ENCODE peak calls at places on chromosomes 3 and 15, in eight cellular contexts. D is HCT116, A is transverse colon, N is thyroid gland, L is testis, G is esophagus muscularis mucosa, F is prostate gland, E is psoas muscle. K is an unnamed sample.

GRCh38 chr15:71485094-71485693 is 325.2 kb upstream of the NR2E3 start:
- DNase-seq in N (no peak), E (no peak), F (no peak), D (no peak), G (no peak), A (no peak), L (no peak), K (no peak)

GRCh38 chr15:28017423-28017924 is 81.6 kb downstream of the OCA2 start:
- DNase-seq in N (no peak), D (no peak), G (peak; percentile 75), L (no peak), F (no peak), A (no peak), E (no peak), K (no peak)

GRCh38 chr3:160200328-160200727 is 24.9 kb upstream of the C3orf80 start:
- DNase-seq in A (no peak), E (no peak), D (no peak), L (no peak), F (no peak), G (peak; percentile 39), N (no peak), K (no peak)

GRCh38 chr3:66039590-66039887 is 821 bp upstream of the MAGI1 start:
- DNase-seq in E (peak; percentile 64), D (no peak), F (no peak), L (peak; percentile 51), G (no peak), N (peak; percentile 56), A (peak; percentile 35), K (peak; percentile 38)

GRCh38 chr15:31306426-31307269 is 20.0 kb upstream of the KLF13 start:
- DNase-seq in F (no peak), E (peak; percentile 57), N (no peak), G (peak; percentile 90), D (no peak), A (no peak), L (peak; percentile 10), K (no peak)

GRCh38 chr3:12178091-12178820 is 19.5 kb upstream of the TIMP4 start:
- DNase-seq in E (peak; percentile 74), L (peak; percentile 26), N (peak; percentile 55), D (no peak), F (no peak), A (no peak), G (no peak), K (no peak)

GRCh38 chr15:68584704-68585573 is 6.1 kb downstream of the CORO2B start:
- DNase-seq in D (no peak), F (no peak), E (no peak), L (no peak), N (no peak), G (no peak), A (no peak), K (no peak)

GRCh38 chr3:98558100-98558499 is 26.3 kb downstream of the GPR15 start:
- DNase-seq in F (no peak), N (no peak), L (no peak), A (no peak), E (no peak), D (no peak), G (no peak), K (no peak)

GRCh38 chr3:52671676-52672075 is 14.0 kb downstream of the PBRM1 start:
- DNase-seq in A (no peak), G (no peak), N (no peak), D (no peak), L (no peak), F (no peak), E (no peak), K (no peak)

GRCh38 chr3:115071611-115072010 is 75.5 kb downstream of the ZBTB20 start:
- DNase-seq in N (peak; percentile 7), G (no peak), L (no peak), E (no peak), A (no peak), D (no peak), F (no peak), K (no peak)

GRCh38 chr15:95051881-95052280 is 820.5 kb downstream of the MCTP2 start:
- DNase-seq in L (no peak), E (no peak), G (no peak), A (no peak), F (no peak), D (no peak), N (no peak), K (no peak)

GRCh38 chr15:26421065-26421464 is 351.8 kb downstream of the GABRB3 start:
- DNase-seq in N (no peak), A (no peak), E (no peak), L (no peak), G (no peak), F (no peak), D (no peak), K (no peak)

GRCh38 chr15:75049392-75049791 is 26.0 kb downstream of the PPCDC start:
- DNase-seq in G (no peak), F (peak; percentile 76), L (peak; percentile 88), A (peak; percentile 63), E (peak; percentile 84), N (peak; percentile 98), D (no peak), K (no peak)

GRCh38 chr3:127959873-127960272 is 44.8 kb downstream of the KBTBD12 start:
- DNase-seq in D (no peak), F (peak; percentile 6), L (peak; percentile 40), N (peak; percentile 16), A (peak; percentile 11), E (no peak), G (no peak), K (peak; percentile 85)

GRCh38 chr3:155941354-155941753 is 70.9 kb downstream of the GMPS start:
- DNase-seq in G (no peak), N (no peak), D (no peak), A (no peak), F (no peak), L (no peak), E (no peak), K (no peak)

GRCh38 chr3:173584093-173584833 is 186.7 kb downstream of the NLGN1 start:
- DNase-seq in E (no peak), L (peak; percentile 45), A (no peak), G (no peak), F (no peak), N (peak; percentile 30), D (peak; percentile 3), K (peak; percentile 56)

GRCh38 chr3:55453871-55454496 is 33.1 kb downstream of the WNT5A start:
- DNase-seq in E (no peak), D (no peak), F (no peak), N (no peak), L (no peak), G (no peak), A (no peak), K (no peak)

GRCh38 chr3:111668912-111669488 is 73.9 kb upstream of the ZBED2 start:
- DNase-seq in F (no peak), E (no peak), A (no peak), D (peak; percentile 47), G (no peak), L (no peak), N (no peak), K (peak; percentile 16)

GRCh38 chr15:33084661-33085060 is 109.9 kb downstream of the FMN1 start:
- DNase-seq in E (no peak), N (no peak), A (no peak), G (no peak), F (no peak), L (no peak), D (no peak), K (no peak)

GRCh38 chr3:77079988-77080585 is 40.2 kb downstream of the ROBO2 start:
- DNase-seq in A (no peak), N (no peak), D (no peak), E (no peak), F (no peak), L (no peak), G (no peak), K (no peak)

GRCh38 chr3:24263069-24263668 is 231.5 kb downstream of the THRB start:
- DNase-seq in D (no peak), L (no peak), G (no peak), A (no peak), E (no peak), N (no peak), F (no peak), K (no peak)

GRCh38 chr3:191774485-191774884 is 313.5 kb downstream of the PYDC2 start:
- DNase-seq in A (no peak), F (no peak), L (no peak), G (no peak), N (no peak), E (no peak), D (peak; percentile 87), K (peak; percentile 57)

GRCh38 chr3:125116311-125117069 is 60.7 kb upstream of the HEG1 start:
- DNase-seq in E (no peak), A (no peak), F (peak; percentile 65), N (peak; percentile 83), G (no peak), L (peak; percentile 69), D (no peak), K (peak; percentile 77)

GRCh38 chr3:73600293-73600938 is 24.3 kb downstream of the PDZRN3 start:
- DNase-seq in F (no peak), G (no peak), A (no peak), E (no peak), D (no peak), N (no peak), L (peak; percentile 61), K (no peak)

GRCh38 chr3:72999971-73000370 is 3.4 kb downstream of the PPP4R2 start:
- DNase-seq in L (no peak), G (no peak), N (no peak), A (no peak), D (no peak), E (no peak), F (no peak), K (no peak)

GRCh38 chr15:40337597-40337996 is 3.1 kb downstream of the CCDC9B start:
- DNase-seq in N (no peak), A (no peak), E (peak; percentile 57), F (no peak), D (no peak), G (no peak), L (peak; percentile 40), K (no peak)

GRCh38 chr3:189337672-189338071 is 165.9 kb downstream of the TPRG1 start:
- DNase-seq in D (no peak), L (no peak), E (no peak), N (no peak), F (no peak), A (no peak), G (no peak), K (peak; percentile 67)

GRCh38 chr3:148379763-148380162 is 317.9 kb upstream of the AGTR1 start:
- DNase-seq in D (peak; percentile 65), F (peak; percentile 5), L (no peak), E (no peak), N (no peak), A (no peak), G (no peak), K (no peak)
- TF ChIP-seq CTCF in D (peak; percentile 63), F (peak; percentile 41), L (peak; percentile 22), E (peak; percentile 46), N (no peak), A (peak; percentile 35), G (peak; percentile 50), K (peak; percentile 62)

GRCh38 chr3:31653464-31653863 is 120.7 kb downstream of the STT3B start:
- DNase-seq in F (no peak), L (no peak), N (no peak), D (no peak), E (no peak), A (no peak), G (no peak), K (no peak)
- H3K9me3 ChIP-seq in F (no peaks in the 10 kb centered on the region), L (no peaks in the 10 kb centered on the region), N (no peaks in the 10 kb centered on the region), D (peaks cover 17% of the 10 kb centered on the region), E (peaks cover 61% of the 10 kb centered on the region), A (peaks cover 85% of the 10 kb centered on the region), G (peaks cover 70% of the 10 kb centered on the region), K (peaks cover 23% of the 10 kb centered on the region)

GRCh38 chr15:85010472-85011209 is 29.0 kb downstream of the PDE8A start:
- DNase-seq in G (no peak), F (no peak), N (no peak), E (no peak), L (no peak), D (no peak), A (no peak), K (no peak)
- TF ChIP-seq CTCF in G (no peak), F (no peak), N (no peak), E (peak; percentile 53), L (no peak), D (no peak), A (no peak), K (no peak)

GRCh38 chr15:25170113-25170731 is 215.4 kb downstream of the SNRPN start:
- DNase-seq in D (no peak), G (peak; percentile 70), N (no peak), A (no peak), F (peak; percentile 2), E (peak; percentile 41), L (no peak), K (no peak)
- H3K9me3 ChIP-seq in D (peaks cover 13% of the 10 kb centered on the region), G (peaks cover 36% of the 10 kb centered on the region), N (no peaks in the 10 kb centered on the region), A (peaks cover 25% of the 10 kb centered on the region), F (no peaks in the 10 kb centered on the region), E (peaks cover 17% of the 10 kb centered on the region), L (no peaks in the 10 kb centered on the region), K (no peaks in the 10 kb centered on the region)